ENCODE peak calls at places on chromosome X, in six cellular contexts. W is ecto neural progenitor cell; M is NCI-H2171 treated with DMSO at 0.1 percent for 48 hours; T is activated effector memory CD4-positive, alpha-beta T cell treated with anti-CD3 and anti-CD28 coated beads, Interleukin-2, amount 50 U/mL, for 16 hours; N is H4; I is KG1. K is an unnamed sample.

GRCh38 chrX:24241822-24242648 is 71.8 kb downstream of the SUPT20HL2 start:
- DNase-seq in M (peak; percentile 23), I (no peak), T (no peak), W (no peak), N (peak; percentile 27), K (peak; percentile 27)

GRCh38 chrX:135388841-135389240 is 32.9 kb upstream of the SMIM10L2A start:
- DNase-seq in M (no peak), W (no peak), T (no peak), N (no peak), I (no peak), K (no peak)

GRCh38 chrX:111823068-111823467 is 52.9 kb upstream of the TRPC5OS start:
- DNase-seq in N (peak; percentile 13), T (no peak), M (peak; percentile 52), W (peak; percentile 82), I (no peak), K (no peak)

GRCh38 chrX:96776966-96777365 is 92.3 kb downstream of the DIAPH2 start:
- DNase-seq in I (no peak), N (no peak), M (no peak), W (no peak), T (no peak), K (peak; percentile 16)

GRCh38 chrX:41180194-41180902 is 95.1 kb downstream of the USP9X start:
- DNase-seq in N (peak; percentile 50), I (peak; percentile 4), T (peak; percentile 75), M (peak; percentile 50), W (no peak), K (peak; percentile 48)

GRCh38 chrX:12955882-12956703 is 18.8 kb upstream of the TMSB4X start:
- DNase-seq in N (peak; percentile 81), I (peak; percentile 80), W (no peak), T (peak; percentile 86), M (no peak), K (peak; percentile 79)

GRCh38 chrX:95762716-95763115 is 921.9 kb upstream of the DIAPH2 start:
- DNase-seq in N (peak; percentile 6), T (no peak), M (no peak), I (no peak), W (no peak), K (no peak)

GRCh38 chrX:8366491-8366890 is 98.1 kb upstream of the VCX3B start:
- DNase-seq in T (no peak), M (no peak), I (no peak), W (no peak), N (no peak), K (no peak)

GRCh38 chrX:2908125-2908685 is 20.9 kb downstream of the ARSD start:
- DNase-seq in T (no peak), W (no peak), M (no peak), N (no peak), I (no peak), K (no peak)

GRCh38 chrX:44765556-44765955 is 78.3 kb upstream of the DUSP21 start:
- DNase-seq in M (no peak), T (no peak), W (no peak), I (no peak), N (no peak), K (peak; percentile 4)

GRCh38 chrX:79169484-79169883 is 25.0 kb downstream of the GPR174 start:
- DNase-seq in M (no peak), T (no peak), I (no peak), W (no peak), N (no peak), K (peak; percentile 62)

GRCh38 chrX:105347373-105347772 is 126.9 kb upstream of the TEX13A start:
- DNase-seq in N (no peak), W (no peak), I (no peak), M (no peak), T (no peak), K (no peak)

GRCh38 chrX:136268051-136269048 is 17.1 kb upstream of the MAP7D3 start:
- DNase-seq in W (peak; percentile 46), M (peak; percentile 37), T (peak; percentile 73), N (peak; percentile 36), I (peak; percentile 21), K (peak; percentile 70)

GRCh38 chrX:39815621-39816020 is 282.1 kb downstream of the BCOR start:
- DNase-seq in M (no peak), W (no peak), N (peak; percentile 57), T (no peak), I (no peak), K (no peak)

GRCh38 chrX:24838624-24839023 is 144.9 kb downstream of the POLA1 start:
- DNase-seq in M (no peak), N (peak; percentile 4), I (peak; percentile 3), W (no peak), T (no peak), K (peak; percentile 16)

GRCh38 chrX:114626323-114626722 is 42.4 kb downstream of the HTR2C start:
- DNase-seq in M (no peak), N (peak; percentile 5), W (no peak), T (no peak), I (peak; percentile 0), K (peak; percentile 8)

GRCh38 chrX:104795804-104796203 is 229.8 kb downstream of the IL1RAPL2 start:
- DNase-seq in M (no peak), N (no peak), W (no peak), I (no peak), T (no peak), K (no peak)

GRCh38 chrX:13152511-13152868 is 108.1 kb upstream of the FAM9C start:
- DNase-seq in T (no peak), W (no peak), M (no peak), I (no peak), N (no peak), K (no peak)

GRCh38 chrX:153590961-153591956 is 7.7 kb downstream of the CCNQ start:
- DNase-seq in T (no peak), W (no peak), N (no peak), M (peak; percentile 90), I (no peak), K (no peak)

GRCh38 chrX:38612281-38612680 is 50.9 kb downstream of the TSPAN7 start:
- DNase-seq in W (no peak), T (no peak), I (no peak), N (no peak), M (no peak), K (no peak)

GRCh38 chrX:114047558-114047957 is 536.3 kb upstream of the HTR2C start:
- DNase-seq in W (no peak), T (no peak), I (no peak), N (no peak), M (no peak), K (no peak)